ENCODE peak calls at places on chromosome 3, in five cellular contexts. Z is putamen; N is stimulated activated CD4-positive, alpha-beta T cell treated with anti-CD3 and anti-CD28 coated beads, TNF-alpha, amount 100 ng/mL, for 4 hours; W is HEK293T; D is fibroblast of pulmonary artery. A is an unnamed sample.

GRCh38 chr3:26920579-26920978 is 298.0 kb downstream of the LRRC3B start:
- DNase-seq in D (no peak), N (no peak), Z (peak; percentile 38), W (no peak), A (no peak)

GRCh38 chr3:15345608-15346137 is 13.3 kb upstream of the SH3BP5 start:
- DNase-seq in D (no peak), Z (no peak), N (no peak), W (no peak), A (no peak)

GRCh38 chr3:31957106-31957505 is 24.0 kb downstream of the OSBPL10 start:
- DNase-seq in W (no peak), D (peak; percentile 36), Z (no peak), N (no peak), A (no peak)

GRCh38 chr3:10521772-10522441 is 16.5 kb upstream of the ATP2B2 start:
- DNase-seq in Z (no peak), N (no peak), W (no peak), D (no peak), A (no peak)

GRCh38 chr3:194056731-194057415 is 79.1 kb upstream of the HES1 start:
- DNase-seq in Z (no peak), W (no peak), D (no peak), N (no peak), A (no peak)

GRCh38 chr3:64405211-64405818 is 180.0 kb upstream of the PRICKLE2 start:
- DNase-seq in Z (no peak), N (no peak), D (peak; percentile 64), W (no peak), A (no peak)

GRCh38 chr3:108099679-108100428 is 9.0 kb upstream of the CD47 start:
- DNase-seq in N (no peak), D (no peak), Z (no peak), W (no peak), A (no peak)

GRCh38 chr3:124202754-124203153 is 210.8 kb upstream of the ROPN1 start:
- DNase-seq in N (no peak), W (no peak), D (peak; percentile 23), Z (no peak), A (no peak)

GRCh38 chr3:128322030-128323022 is 144.4 kb downstream of the DNAJB8 start:
- DNase-seq in D (peak; percentile 67), W (peak; percentile 48), N (peak; percentile 34), Z (no peak), A (peak; percentile 54)

GRCh38 chr3:81666502-81667121 is 94.8 kb downstream of the GBE1 start:
- DNase-seq in Z (peak; percentile 10), W (peak; percentile 5), N (no peak), D (peak; percentile 67), A (no peak)

GRCh38 chr3:123067689-123068226 is 933 bp downstream of the PDIA5 start:
- DNase-seq in N (no peak), Z (no peak), W (no peak), D (no peak), A (no peak)

GRCh38 chr3:180223268-180223667 is 186.5 kb upstream of the PEX5L start:
- DNase-seq in N (no peak), D (no peak), W (no peak), Z (no peak), A (no peak)

GRCh38 chr3:52509753-52510328 is 14.7 kb downstream of the STAB1 start:
- DNase-seq in D (no peak), N (no peak), Z (no peak), W (no peak), A (no peak)

GRCh38 chr3:197446713-197447455 is 108.9 kb downstream of the BDH1 start:
- DNase-seq in D (no peak), Z (no peak), W (no peak), N (no peak), A (no peak)

GRCh38 chr3:14725564-14726420 is 50.9 kb downstream of the C3orf20 start:
- DNase-seq in D (peak; percentile 94), W (no peak), Z (no peak), N (no peak), A (no peak)

GRCh38 chr3:193522473-193522872 is 32.2 kb downstream of the ATP13A4 start:
- DNase-seq in W (no peak), Z (no peak), N (no peak), D (no peak), A (no peak)

GRCh38 chr3:97177242-97177641 is 362.8 kb downstream of the EPHA6 start:
- DNase-seq in Z (no peak), D (no peak), N (no peak), W (no peak), A (no peak)

GRCh38 chr3:192929755-192930491 is 12.3 kb upstream of the MB21D2 start:
- DNase-seq in Z (no peak), D (peak; percentile 31), W (no peak), N (no peak), A (no peak)

GRCh38 chr3:152780553-152780952 is 54.4 kb upstream of the P2RY1 start:
- DNase-seq in N (no peak), Z (no peak), W (no peak), D (no peak), A (no peak)

GRCh38 chr3:20729185-20729584 is 543.2 kb upstream of the SGO1 start:
- DNase-seq in Z (no peak), W (no peak), N (no peak), D (no peak), A (no peak)

A was measured in T follicular helper cell.